ENCODE peak calls at places on chromosomes 16 and 17, in ten cellular contexts. K is H54; B is progenitor cell of endocrine pancreas; T is renal cortical epithelial cell; X is T-helper 2 cell; P is NCI-H1092 treated with DMSO at 0.1 percent for 48 hours; E is H7; I is activated effector memory CD4-positive, alpha-beta T cell treated with anti-CD3 and anti-CD28 coated beads, Interleukin-2, amount 50 U/mL, for 16 hours; U is NCI-H1436; M is osteocyte. Q is an unnamed sample.

GRCh38 chr17:57643062-57643461 is 102.0 kb downstream of the CCDC182 start:
- DNase-seq in X (no peak), P (no peak), K (no peak), E (no peak), T (no peak), I (no peak), U (no peak), B (no peak), M (no peak), Q (no peak)

GRCh38 chr16:1767116-1767994 is 4.0 kb downstream of the NME3 start:
- DNase-seq in X (no peak), K (no peak), T (no peak), I (no peak), P (no peak), U (no peak), B (no peak), M (no peak), E (no peak), Q (no peak)

GRCh38 chr16:85087899-85088569 is 24.2 kb downstream of the CIBAR2 start:
- DNase-seq in B (no peak), I (no peak), T (no peak), X (no peak), P (no peak), E (no peak), U (no peak), M (no peak), K (no peak), Q (no peak)

GRCh38 chr16:22934786-22935185 is 120.8 kb downstream of the HS3ST2 start:
- DNase-seq in T (no peak), E (no peak), U (no peak), I (no peak), P (no peak), K (no peak), B (no peak), X (no peak), M (no peak), Q (no peak)

GRCh38 chr16:85394511-85395206 is 218.5 kb upstream of the GSE1 start:
- DNase-seq in I (no peak), X (no peak), T (no peak), K (no peak), E (no peak), M (no peak), P (no peak), U (peak), B (no peak), Q (peak)

GRCh38 chr16:78677332-78677731 is 577.9 kb downstream of the WWOX start:
- DNase-seq in U (no peak), I (no peak), T (no peak), B (no peak), E (no peak), K (no peak), M (no peak), X (no peak), P (no peak), Q (no peak)

GRCh38 chr16:17369441-17369951 is 101.3 kb downstream of the XYLT1 start:
- DNase-seq in U (no peak), B (no peak), I (peak), E (no peak), M (no peak), P (no peak), T (no peak), K (no peak), X (peak), Q (no peak)

GRCh38 chr16:56549744-56550385 is 15.0 kb upstream of the MT4 start:
- DNase-seq in K (no peak), P (no peak), X (no peak), T (peak), U (no peak), B (no peak), E (no peak), I (no peak), M (no peak), Q (no peak)

GRCh38 chr16:35629001-35629400 is 2169.6 kb downstream of the TP53TG3F start:
- DNase-seq in E (no peak), P (no peak), B (no peak), M (no peak), I (no peak), U (no peak), X (no peak), T (peak), K (no peak), Q (no peak)